ENCODE peak calls at places on chromosome 5, in nine cellular contexts. I is NB4; M is Daoy; K is effector memory CD4-positive, alpha-beta T cell; G is neural progenitor cell; Z is effector memory CD8-positive, alpha-beta T cell; O is NT2/D1; X is astrocyte of the spinal cord; H is epithelial cell of esophagus. L is an unnamed sample.

GRCh38 chr5:160545832-160546231 is 124.2 kb downstream of the PTTG1 start:
- DNase-seq in Z (no peak), I (no peak), X (no peak), H (peak), K (no peak), M (peak), O (no peak), G (no peak), L (peak)

GRCh38 chr5:128596071-128596470 is 58.0 kb upstream of the FBN2 start:
- DNase-seq in O (no peak), K (no peak), H (peak), Z (no peak), I (no peak), X (peak), M (no peak), G (no peak), L (no peak)

GRCh38 chr5:143968071-143968878 is 156.3 kb downstream of the HMHB1 start:
- DNase-seq in O (peak), Z (no peak), X (peak), G (peak), I (peak), M (peak), H (peak), K (no peak), L (peak)

GRCh38 chr5:65925094-65925600 is 1.2 kb upstream of the ERBIN start:
- DNase-seq in M (peak), I (peak), G (peak), H (peak), Z (peak), X (peak), K (peak), O (no peak), L (peak)

GRCh38 chr5:112420111-112420864 is 1.2 kb upstream of the EPB41L4A start:
- DNase-seq in Z (peak), H (peak), M (peak), G (peak), O (no peak), I (peak), X (peak), K (no peak), L (peak)

GRCh38 chr5:76475936-76476335 is 72.9 kb downstream of the IQGAP2 start:
- DNase-seq in I (no peak), K (no peak), G (no peak), Z (no peak), O (no peak), M (no peak), H (no peak), X (no peak), L (no peak)

GRCh38 chr5:144368556-144368955 is 197.9 kb downstream of the KCTD16 start:
- DNase-seq in X (peak), M (no peak), H (peak), G (no peak), Z (no peak), O (no peak), K (no peak), I (no peak), L (peak)

GRCh38 chr5:35061216-35061615 is 13.5 kb upstream of the AGXT2 start:
- DNase-seq in I (no peak), G (no peak), X (no peak), K (no peak), M (no peak), O (no peak), H (no peak), Z (no peak), L (no peak)

GRCh38 chr5:169242849-169243186 is 58.1 kb downstream of the SLIT3 start:
- DNase-seq in X (no peak), M (no peak), I (no peak), Z (no peak), H (no peak), G (no peak), K (no peak), O (no peak), L (no peak)

GRCh38 chr5:12840972-12841371 is 936.7 kb upstream of the CTNND2 start:
- DNase-seq in G (no peak), I (no peak), K (no peak), H (no peak), O (no peak), M (no peak), Z (no peak), X (no peak), L (no peak)

GRCh38 chr5:135458356-135458755 is 6.2 kb upstream of the TIFAB start:
- DNase-seq in O (no peak), I (no peak), Z (no peak), H (no peak), K (no peak), M (no peak), X (no peak), G (no peak), L (no peak)

GRCh38 chr5:136061630-136062381 is 33.0 kb downstream of the TGFBI start:
- DNase-seq in X (no peak), G (no peak), M (no peak), K (no peak), H (no peak), I (no peak), Z (no peak), O (no peak), L (no peak)

GRCh38 chr5:67246546-67246945 is 49.9 kb upstream of the CD180 start:
- DNase-seq in M (no peak), G (no peak), H (no peak), I (no peak), Z (no peak), K (no peak), X (no peak), O (no peak), L (no peak)

GRCh38 chr5:156188026-156188425 is 138.9 kb upstream of the SGCD start:
- DNase-seq in I (no peak), G (no peak), M (peak), O (no peak), X (no peak), Z (no peak), H (no peak), K (no peak), L (no peak)

GRCh38 chr5:137360607-137361006 is 138.5 kb downstream of the SPOCK1 start:
- DNase-seq in I (no peak), O (no peak), M (no peak), H (peak), G (no peak), X (no peak), Z (no peak), K (no peak), L (peak)

GRCh38 chr5:95961617-95962474 is at the start of gene ELL2:
- DNase-seq in H (peak), O (peak), X (peak), M (peak), I (peak), G (peak), K (peak), Z (peak), L (peak)